ENCODE peak calls at places on chromosomes 12 and 14, in ten cellular contexts. J is brain microvascular endothelial cell; U is PC-3; Q is CD8-positive, alpha-beta T cell; A is astrocyte of the cerebellum; R is endothelial cell; O is ovary; E is neural progenitor cell; B is HFF-Myc; T is Calu3. N is an unnamed sample.

GRCh38 chr12:94677778-94678177 is 27.4 kb upstream of the TMCC3 start:
- DNase-seq in J (no peak), U (peak), Q (no peak), A (no peak), R (no peak), O (no peak), E (no peak), B (no peak), T (no peak), N (no peak)

GRCh38 chr12:108401964-108402363 is 62.9 kb upstream of the CMKLR1 start:
- DNase-seq in J (no peak), U (no peak), Q (no peak), A (no peak), R (no peak), O (no peak), E (no peak), B (no peak), T (no peak), N (no peak)

GRCh38 chr14:99768381-99768780 is 24.8 kb upstream of the EML1 start:
- DNase-seq in J (no peak), U (no peak), Q (no peak), A (no peak), R (no peak), O (no peak), E (peak), B (no peak), T (no peak), N (no peak)

GRCh38 chr12:95762123-95762785 is 28.3 kb downstream of the NTN4 start:
- DNase-seq in J (no peak), U (no peak), Q (no peak), A (no peak), R (no peak), O (no peak), E (no peak), B (no peak), T (no peak), N (no peak)

GRCh38 chr12:27781680-27782079 is 1.6 kb upstream of the MANSC4 start:
- DNase-seq in J (peak), U (no peak), Q (no peak), A (peak), R (no peak), O (no peak), E (no peak), B (no peak), T (no peak), N (no peak)

GRCh38 chr14:21307641-21308040 is 27.8 kb downstream of the RPGRIP1 start:
- DNase-seq in J (no peak), U (no peak), Q (no peak), A (no peak), R (no peak), O (no peak), E (no peak), B (no peak), T (no peak), N (no peak)

GRCh38 chr14:101972126-101972785 is 7.9 kb downstream of the DYNC1H1 start:
- DNase-seq in J (peak), U (peak), Q (no peak), A (peak), R (no peak), O (peak), E (no peak), B (peak), T (peak), N (no peak)

GRCh38 chr14:103806805-103807204 is 40.6 kb downstream of the PPP1R13B start:
- DNase-seq in J (no peak), U (no peak), Q (no peak), A (no peak), R (no peak), O (no peak), E (no peak), B (no peak), T (no peak), N (no peak)

GRCh38 chr12:740921-741320 is 11.5 kb upstream of the WNK1 start:
- DNase-seq in J (no peak), U (no peak), Q (no peak), A (no peak), R (no peak), O (no peak), E (no peak), B (no peak), T (no peak), N (no peak)

GRCh38 chr14:36295642-36296627 is 24.5 kb downstream of the MBIP start:
- DNase-seq in J (no peak), U (no peak), Q (no peak), A (no peak), R (no peak), O (no peak), E (peak), B (no peak), T (no peak), N (no peak)

GRCh38 chr12:56488041-56488955 is at the start of gene GLS2:
- DNase-seq in J (peak), U (peak), Q (peak), A (peak), R (peak), O (peak), E (peak), B (peak), T (peak), N (peak)

GRCh38 chr12:93776581-93777018 is 99.4 kb downstream of the CRADD start:
- DNase-seq in J (peak), U (no peak), Q (no peak), A (no peak), R (no peak), O (no peak), E (no peak), B (no peak), T (no peak), N (no peak)

GRCh38 chr12:110776410-110776809 is 33.7 kb upstream of the PPP1CC start:
- DNase-seq in J (no peak), U (no peak), Q (no peak), A (no peak), R (no peak), O (no peak), E (no peak), B (no peak), T (peak), N (no peak)

GRCh38 chr14:68772761-68773381 is 20.0 kb downstream of the ZFP36L1 start:
- DNase-seq in J (no peak), U (no peak), Q (no peak), A (no peak), R (no peak), O (no peak), E (no peak), B (no peak), T (no peak), N (no peak)

GRCh38 chr12:28780096-28780495 is 369.0 kb upstream of the FAR2 start:
- DNase-seq in J (peak), U (peak), Q (no peak), A (no peak), R (no peak), O (no peak), E (no peak), B (peak), T (peak), N (no peak)

GRCh38 chr12:6724409-6724797 is 557 bp downstream of the COPS7A start:
- DNase-seq in J (peak), U (peak), Q (no peak), A (no peak), R (peak), O (peak), E (no peak), B (no peak), T (peak), N (peak)

GRCh38 chr12:65300067-65300466 is 21.6 kb downstream of the MSRB3 start:
- DNase-seq in J (no peak), U (no peak), Q (no peak), A (no peak), R (no peak), O (no peak), E (no peak), B (no peak), T (no peak), N (no peak)

GRCh38 chr14:102774391-102775153 is 2.7 kb upstream of the TRAF3 start:
- DNase-seq in J (peak), U (peak), Q (peak), A (peak), R (peak), O (peak), E (peak), B (no peak), T (peak), N (no peak)

GRCh38 chr12:1429980-1430379 is 164.4 kb downstream of the FBXL14 start:
- DNase-seq in J (peak), U (peak), Q (no peak), A (peak), R (no peak), O (no peak), E (no peak), B (peak), T (no peak), N (no peak)

GRCh38 chr14:101781240-101782061 is 19.9 kb downstream of the PPP2R5C start:
- DNase-seq in J (no peak), U (no peak), Q (peak), A (no peak), R (peak), O (peak), E (peak), B (no peak), T (peak), N (peak)

GRCh38 chr12:80778005-80778541 is 61.4 kb downstream of the MYF5 start:
- DNase-seq in J (peak), U (peak), Q (no peak), A (peak), R (no peak), O (no peak), E (no peak), B (peak), T (peak), N (peak)

GRCh38 chr12:132724506-132725220 is 14.0 kb downstream of the PGAM5 start:
- DNase-seq in J (no peak), U (no peak), Q (no peak), A (no peak), R (no peak), O (no peak), E (no peak), B (peak), T (no peak), N (no peak)

GRCh38 chr14:36976571-36977023 is 195.8 kb downstream of the SLC25A21 start:
- DNase-seq in J (peak), U (peak), Q (no peak), A (no peak), R (no peak), O (no peak), E (no peak), B (no peak), T (peak), N (no peak)

GRCh38 chr14:74511966-74512365 is 18.4 kb downstream of the ISCA2 start:
- DNase-seq in J (no peak), U (no peak), Q (no peak), A (no peak), R (no peak), O (peak), E (no peak), B (no peak), T (no peak), N (no peak)

GRCh38 chr12:111330800-111331752 is 37.8 kb downstream of the PHETA1 start:
- DNase-seq in J (peak), U (peak), Q (no peak), A (peak), R (no peak), O (no peak), E (peak), B (peak), T (peak), N (no peak)

GRCh38 chr14:73713206-73713803 is 879 bp downstream of the PNMA1 start:
- DNase-seq in J (no peak), U (no peak), Q (no peak), A (no peak), R (no peak), O (no peak), E (no peak), B (no peak), T (no peak), N (no peak)

GRCh38 chr14:53894456-53894855 is 62.2 kb downstream of the BMP4 start:
- DNase-seq in J (peak), U (peak), Q (no peak), A (peak), R (no peak), O (no peak), E (no peak), B (peak), T (no peak), N (no peak)

GRCh38 chr12:45458854-45459807 is 243.2 kb downstream of the ANO6 start:
- DNase-seq in J (no peak), U (peak), Q (no peak), A (peak), R (no peak), O (no peak), E (no peak), B (no peak), T (no peak), N (no peak)

GRCh38 chr12:4984344-4984743 is 59.3 kb upstream of the KCNA5 start:
- DNase-seq in J (no peak), U (no peak), Q (no peak), A (no peak), R (no peak), O (no peak), E (no peak), B (no peak), T (no peak), N (no peak)

GRCh38 chr12:4991373-4991772 is 52.3 kb upstream of the KCNA5 start:
- DNase-seq in J (no peak), U (no peak), Q (no peak), A (no peak), R (no peak), O (no peak), E (no peak), B (no peak), T (no peak), N (no peak)

GRCh38 chr12:4987076-4987775 is 56.5 kb upstream of the KCNA5 start:
- DNase-seq in J (no peak), U (no peak), Q (no peak), A (peak), R (no peak), O (no peak), E (no peak), B (no peak), T (no peak), N (no peak)

GRCh38 chr12:4984971-4985370 is 58.7 kb upstream of the KCNA5 start:
- DNase-seq in J (no peak), U (no peak), Q (no peak), A (no peak), R (no peak), O (no peak), E (no peak), B (no peak), T (no peak), N (no peak)

GRCh38 chr12:4985820-4986219 is 57.9 kb upstream of the KCNA5 start:
- DNase-seq in J (no peak), U (no peak), Q (no peak), A (no peak), R (no peak), O (no peak), E (no peak), B (no peak), T (no peak), N (no peak)
- TF ChIP-seq CTCF in J (no peak), U (no peak), Q (no peak), A (no peak), R (no peak), O (no peak), E (no peak), B (no peak), T (no peak), N (no peak)

DNA sequence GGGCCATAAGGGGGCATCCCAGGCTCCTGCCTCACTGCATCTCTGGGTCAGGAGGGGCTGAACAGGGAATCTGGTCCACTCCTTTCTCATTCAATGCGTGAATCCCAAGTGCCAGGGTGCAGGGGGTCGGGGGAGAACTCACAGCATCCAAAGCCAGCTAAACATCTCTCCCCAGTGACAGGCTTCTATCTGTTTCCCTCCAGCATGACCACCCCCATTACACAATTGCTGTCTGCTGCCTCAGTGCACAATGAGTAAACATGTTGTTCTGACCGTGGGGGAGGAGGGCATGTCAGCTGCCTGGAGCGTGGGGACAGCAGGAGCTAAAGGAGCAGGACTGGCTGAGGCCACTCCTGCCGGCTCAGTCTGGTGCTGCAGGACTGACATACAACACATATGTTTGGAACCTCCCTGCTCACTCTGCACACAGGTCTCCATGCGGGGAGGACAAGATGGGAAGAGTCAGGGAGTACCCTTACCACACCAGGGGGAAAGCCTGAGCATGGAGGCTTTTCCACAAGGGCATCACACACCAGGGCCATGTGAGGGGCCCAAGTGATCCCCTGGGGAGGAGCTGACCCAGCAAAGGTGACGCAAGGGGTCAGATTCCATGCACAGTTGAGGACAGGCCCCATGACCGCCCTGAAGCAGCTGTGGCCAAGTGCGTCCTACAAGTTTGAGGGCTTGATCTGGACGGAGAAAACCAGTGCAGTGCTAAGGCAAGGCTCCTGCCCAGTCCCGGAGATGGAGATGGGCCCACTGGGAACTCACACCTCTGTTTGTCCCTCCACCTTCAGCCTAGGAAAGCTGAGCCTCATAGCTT is 1.4 kb downstream of the TNS2 start:
- DNase-seq in J (peak), U (no peak), Q (no peak), A (no peak), R (no peak), O (peak), E (no peak), B (no peak), T (no peak), N (peak)
- TF ChIP-seq CTCF in J (peak), U (no peak), Q (no peak), A (peak), R (no peak), O (peak), E (no peak), B (no peak), T (no peak), N (no peak)

GRCh38 chr12:101407438-101408345 is at the start of gene ARL1:
- DNase-seq in J (peak), U (peak), Q (peak), A (peak), R (peak), O (peak), E (peak), B (peak), T (peak), N (peak)
- TF ChIP-seq CTCF in J (no peak), U (no peak), Q (no peak), A (no peak), R (no peak), O (no peak), E (no peak), B (no peak), T (no peak), N (no peak)

GRCh38 chr12:21940549-21940948 is 677 bp downstream of the ABCC9 start:
- DNase-seq in J (no peak), U (no peak), Q (no peak), A (no peak), R (no peak), O (no peak), E (no peak), B (no peak), T (no peak), N (no peak)

GRCh38 chr12:21939435-21939834 is 1.8 kb downstream of the ABCC9 start:
- DNase-seq in J (no peak), U (no peak), Q (no peak), A (no peak), R (no peak), O (no peak), E (peak), B (no peak), T (no peak), N (no peak)

GRCh38 chr12:21941522-21942376 is 523 bp upstream of the ABCC9 start:
- DNase-seq in J (peak), U (no peak), Q (no peak), A (no peak), R (peak), O (peak), E (peak), B (no peak), T (no peak), N (peak)

GRCh38 chr12:21942377-21942703 is 1.1 kb upstream of the ABCC9 start:
- DNase-seq in J (no peak), U (no peak), Q (no peak), A (no peak), R (no peak), O (no peak), E (no peak), B (no peak), T (no peak), N (no peak)

GRCh38 chr12:21940972-21941521 is at the start of gene ABCC9:
- DNase-seq in J (peak), U (no peak), Q (peak), A (no peak), R (peak), O (peak), E (peak), B (no peak), T (no peak), N (peak)
- TF ChIP-seq CTCF in J (peak), U (no peak), Q (no peak), A (no peak), R (no peak), O (no peak), E (no peak), B (no peak), T (no peak), N (no peak)

DNA sequence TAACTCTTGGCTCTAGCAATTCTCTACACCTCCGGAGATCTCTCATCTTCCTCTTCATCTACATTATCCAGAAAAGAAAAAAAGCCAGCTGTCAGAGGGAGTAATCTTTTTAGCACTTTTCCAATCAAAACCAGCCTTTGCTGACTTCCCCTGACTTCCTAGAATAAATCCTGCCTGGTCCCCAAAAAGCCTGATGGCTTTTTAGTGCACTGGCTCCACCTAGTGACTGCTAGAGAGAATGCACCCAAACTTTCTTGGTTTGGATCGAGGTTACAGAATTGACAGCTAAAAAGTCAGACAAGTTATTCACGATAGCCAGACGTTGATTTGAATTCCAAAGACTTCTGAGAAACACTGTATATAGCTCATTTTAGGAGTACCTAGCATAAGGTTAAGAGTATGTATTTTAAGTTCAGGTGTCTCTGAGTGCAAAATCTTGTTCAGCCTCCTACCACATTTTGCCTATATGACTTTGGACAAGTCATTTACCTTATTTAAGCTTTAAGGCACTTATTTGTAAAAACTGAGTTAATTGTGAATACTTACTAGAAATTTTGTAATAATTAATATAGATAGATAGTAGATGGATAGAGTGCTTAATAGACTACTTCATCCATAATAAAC is 185.7 kb upstream of the GRIN2B start:
- DNase-seq in J (peak), U (peak), Q (no peak), A (peak), R (peak), O (peak), E (peak), B (peak), T (peak), N (peak)
- TF ChIP-seq CTCF in J (peak), U (peak), Q (peak), A (peak), R (peak), O (peak), E (peak), B (peak), T (peak), N (peak)

GRCh38 chr14:76181546-76181945 is 29.8 kb downstream of the GPATCH2L start:
- DNase-seq in J (no peak), U (peak), Q (no peak), A (no peak), R (no peak), O (no peak), E (no peak), B (no peak), T (no peak), N (no peak)
- TF ChIP-seq CTCF in J (peak), U (peak), Q (peak), A (peak), R (peak), O (no peak), E (peak), B (peak), T (no peak), N (no peak)

GRCh38 chr14:50060871-50061663 is 55.3 kb downstream of the VCPKMT start:
- DNase-seq in J (peak), U (peak), Q (peak), A (peak), R (peak), O (peak), E (no peak), B (peak), T (peak), N (no peak)
- TF ChIP-seq CTCF in J (peak), U (peak), Q (no peak), A (peak), R (peak), O (no peak), E (no peak), B (peak), T (no peak), N (no peak)

DNA sequence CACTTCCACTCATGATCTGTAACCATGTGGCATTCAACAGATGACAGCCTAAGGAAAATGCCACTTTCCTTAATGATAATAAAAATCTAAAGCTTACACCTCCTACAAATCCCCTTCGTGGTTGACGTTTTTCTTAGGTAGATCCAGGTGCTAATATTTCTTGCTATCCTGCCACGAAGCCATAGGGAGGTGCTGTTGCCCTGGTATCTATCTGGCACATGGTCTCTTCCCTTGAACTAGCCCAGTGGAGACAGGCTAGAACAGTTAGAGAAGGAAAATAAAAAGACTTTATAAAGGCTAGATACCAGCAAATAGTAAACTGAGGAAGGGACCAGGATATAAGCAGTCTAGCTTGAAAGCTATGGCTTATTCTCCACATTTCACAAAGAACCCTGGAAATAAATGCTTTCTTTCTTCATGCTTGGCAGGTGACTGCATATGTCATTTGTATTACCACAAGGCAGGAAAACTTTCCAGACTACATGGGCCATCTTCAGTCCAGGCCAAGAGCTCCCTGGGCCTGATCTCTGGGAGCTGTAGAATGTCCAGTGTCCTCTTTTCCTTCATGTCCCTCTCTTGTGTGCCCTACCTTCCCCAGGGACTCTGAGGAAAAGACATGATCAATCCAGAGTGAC is 15.3 kb downstream of the SPIC start:
- DNase-seq in J (no peak), U (peak), Q (no peak), A (no peak), R (peak), O (no peak), E (peak), B (peak), T (peak), N (peak)
- TF ChIP-seq CTCF in J (no peak), U (peak), Q (no peak), A (no peak), R (peak), O (no peak), E (peak), B (peak), T (peak), N (no peak)